ENCODE peak calls at places on chromosomes 12 and 14, in seven cellular contexts. R is heart right ventricle; T is T-helper 1 cell; E is HCT116; Z is GM13976; X is CD4-positive, alpha-beta memory T cell; Q is stomach. M is an unnamed sample.

GRCh38 chr12:26246483-26247164 is 51.3 kb downstream of the SSPN start:
- DNase-seq in E (peak), R (no peak), Z (no peak), X (no peak), T (no peak), Q (peak), M (no peak)

GRCh38 chr14:93160353-93160801 is 24.3 kb downstream of the MOAP1 start:
- DNase-seq in E (peak), T (no peak), X (no peak), Z (peak), R (no peak), Q (no peak), M (no peak)

GRCh38 chr12:52005903-52006703 is 643 bp upstream of the TAMALIN start:
- DNase-seq in E (no peak), Z (peak), R (peak), T (no peak), Q (peak), X (peak), M (peak)

GRCh38 chr12:88544991-88545684 is 35.1 kb downstream of the KITLG start:
- DNase-seq in Q (no peak), E (no peak), X (no peak), T (no peak), Z (no peak), R (no peak), M (no peak)

GRCh38 chr12:112992541-112993398 is 14.5 kb downstream of the OAS2 start:
- DNase-seq in T (no peak), E (peak), X (peak), Q (peak), Z (peak), R (peak), M (peak)

GRCh38 chr12:1692221-1692620 is 1.4 kb downstream of the ADIPOR2 start:
- DNase-seq in Z (no peak), E (no peak), Q (no peak), R (no peak), T (no peak), X (no peak), M (no peak)

GRCh38 chr12:13101854-13102375 is 1.6 kb downstream of the GSG1 start:
- DNase-seq in T (no peak), Q (no peak), R (no peak), E (no peak), Z (no peak), X (peak), M (no peak)

GRCh38 chr12:31585895-31586294 is 5.0 kb downstream of the DENND5B start:
- DNase-seq in Q (no peak), T (no peak), R (no peak), Z (no peak), E (no peak), X (no peak), M (no peak)

GRCh38 chr12:46843811-46844210 is 18.0 kb upstream of the SLC38A4 start:
- DNase-seq in Z (no peak), Q (no peak), T (no peak), R (no peak), E (no peak), X (no peak), M (no peak)

GRCh38 chr12:9741726-9742125 is 8.8 kb upstream of the CLECL1 start:
- DNase-seq in X (peak), E (no peak), Q (peak), Z (peak), R (no peak), T (peak), M (no peak)

GRCh38 chr12:28800129-28800528 is 348.9 kb upstream of the FAR2 start:
- DNase-seq in R (no peak), Z (peak), X (no peak), E (no peak), T (no peak), Q (no peak), M (no peak)

GRCh38 chr12:96516472-96517417 is 27.4 kb downstream of the CFAP54 start:
- DNase-seq in X (peak), Z (peak), T (peak), E (peak), Q (peak), R (peak), M (peak)

GRCh38 chr12:111447571-111448265 is 42.0 kb downstream of the SH2B3 start:
- DNase-seq in Z (no peak), E (no peak), X (no peak), R (no peak), Q (peak), T (no peak), M (no peak)

GRCh38 chr12:54984602-54985376 is at the start of gene TESPA1:
- DNase-seq in Z (peak), Q (peak), R (peak), E (no peak), T (peak), X (peak), M (peak)